ENCODE peak calls at places on chromosome 14, in five cellular contexts. F, B, U, S and J are unnamed samples.

GRCh38 chr14:100914597-100915021 is 11.1 kb upstream of the RTL1 start:
- DNase-seq in U (no peak), F (no peak), B (no peak), S (no peak), J (no peak)

GRCh38 chr14:64628940-64629403 is 75.3 kb upstream of the PLEKHG3 start:
- DNase-seq in F (no peak), S (no peak), B (no peak), U (no peak), J (no peak)

GRCh38 chr14:64495252-64495651 is 8.4 kb downstream of the ZBTB25 start:
- DNase-seq in U (no peak), S (no peak), B (no peak), F (no peak), J (no peak)

GRCh38 chr14:92135269-92135668 is 13.5 kb downstream of the CPSF2 start:
- DNase-seq in F (no peak), B (no peak), U (no peak), S (no peak), J (no peak)

GRCh38 chr14:84254205-84254788 is 1275.6 kb upstream of the FLRT2 start:
- DNase-seq in S (peak), B (no peak), F (no peak), U (no peak), J (no peak)

GRCh38 chr14:98798099-98798498 is 473.9 kb downstream of the BCL11B start:
- DNase-seq in S (no peak), F (no peak), U (no peak), B (no peak), J (no peak)

GRCh38 chr14:74583689-74584434 is 28.2 kb downstream of the LTBP2 start:
- DNase-seq in U (no peak), F (no peak), S (no peak), B (no peak), J (no peak)

GRCh38 chr14:24459331-24459730 is 16.8 kb upstream of the SDR39U1 start:
- DNase-seq in S (no peak), F (no peak), B (no peak), U (no peak), J (no peak)

GRCh38 chr14:101780887-101781239 is 19.4 kb downstream of the PPP2R5C start:
- DNase-seq in B (no peak), U (no peak), S (no peak), F (no peak), J (no peak)

GRCh38 chr14:90445011-90445410 is 48.2 kb downstream of the CALM1 start:
- DNase-seq in U (no peak), S (peak), B (no peak), F (no peak), J (no peak)

GRCh38 chr14:104939666-104940410 is 15.2 kb downstream of the PLD4 start:
- DNase-seq in S (no peak), B (peak), F (no peak), U (no peak), J (peak)

GRCh38 chr14:68397827-68398226 is 395.0 kb downstream of the ZFP36L1 start:
- DNase-seq in S (no peak), B (no peak), U (no peak), F (no peak), J (no peak)

GRCh38 chr14:101352567-101352966 is 208.7 kb upstream of the DIO3 start:
- DNase-seq in F (no peak), B (no peak), S (no peak), U (no peak), J (no peak)

GRCh38 chr14:51424569-51425251 is 184.7 kb downstream of the TMX1 start:
- DNase-seq in S (peak), F (peak), U (no peak), B (no peak), J (no peak)